ENCODE peak calls at places on chromosomes 2 and 18, in six cellular contexts. E is adrenal gland, B is spleen, Z is lower lobe of right lung, O is PC-3, C is coronary artery. L is an unnamed sample.

GRCh38 chr2:174328309-174329156 is 6.2 kb upstream of the SP9 start:
- DNase-seq in E (no peak), B (no peak), Z (no peak), O (no peak), C (no peak), L (no peak)

GRCh38 chr2:60925994-60926750 is 44.8 kb downstream of the REL start:
- DNase-seq in E (no peak), B (no peak), Z (no peak), O (peak), C (no peak), L (no peak)

GRCh38 chr18:5196253-5197031 is 615 bp downstream of the AKAIN1 start:
- DNase-seq in E (no peak), B (no peak), Z (no peak), O (no peak), C (no peak), L (no peak)

GRCh38 chr2:163247151-163247872 is 408.7 kb upstream of the KCNH7 start:
- DNase-seq in E (no peak), B (no peak), Z (no peak), O (no peak), C (no peak), L (no peak)

GRCh38 chr2:234172066-234172465 is 121.6 kb downstream of the SPP2 start:
- DNase-seq in E (no peak), B (no peak), Z (no peak), O (no peak), C (no peak), L (no peak)

GRCh38 chr2:159200498-159200897 is 86.0 kb downstream of the WDSUB1 start:
- DNase-seq in E (no peak), B (no peak), Z (no peak), O (no peak), C (no peak), L (no peak)

GRCh38 chr2:54767921-54768320 is 44.5 kb downstream of the EML6 start:
- DNase-seq in E (no peak), B (no peak), Z (no peak), O (peak), C (no peak), L (no peak)

GRCh38 chr18:56711706-56712445 is 60.7 kb downstream of the WDR7 start:
- DNase-seq in E (no peak), B (no peak), Z (no peak), O (no peak), C (no peak), L (no peak)

GRCh38 chr18:29176681-29177080 is 999.8 kb upstream of the CDH2 start:
- DNase-seq in E (no peak), B (no peak), Z (no peak), O (no peak), C (no peak), L (no peak)

GRCh38 chr2:219198974-219199373 is 7.6 kb upstream of the ZFAND2B start:
- DNase-seq in E (no peak), B (no peak), Z (no peak), O (peak), C (no peak), L (no peak)

GRCh38 chr2:172995323-172996244 is 80.1 kb upstream of the MAP3K20 start:
- DNase-seq in E (no peak), B (no peak), Z (no peak), O (peak), C (no peak), L (no peak)

GRCh38 chr2:201969938-201970785 is 63.5 kb upstream of the FZD7 start:
- DNase-seq in E (no peak), B (no peak), Z (peak), O (no peak), C (no peak), L (no peak)

GRCh38 chr2:190382851-190383250 is 25.3 kb upstream of the MFSD6 start:
- DNase-seq in E (no peak), B (no peak), Z (no peak), O (peak), C (no peak), L (no peak)

GRCh38 chr2:10064932-10065682 is 15.1 kb downstream of the CYS1 start:
- DNase-seq in E (no peak), B (peak), Z (no peak), O (no peak), C (no peak), L (no peak)

GRCh38 chr2:19900536-19901200 is 1.1 kb downstream of the TTC32 start:
- DNase-seq in E (no peak), B (no peak), Z (no peak), O (peak), C (no peak), L (no peak)

GRCh38 chr2:208015475-208015874 is 9.9 kb downstream of the PLEKHM3 start:
- DNase-seq in E (no peak), B (no peak), Z (no peak), O (peak), C (no peak), L (no peak)

GRCh38 chr2:190528521-190529001 is 6.0 kb downstream of the NEMP2 start:
- DNase-seq in E (no peak), B (no peak), Z (no peak), O (no peak), C (no peak), L (no peak)

GRCh38 chr2:155310589-155310988 is 612.1 kb downstream of the KCNJ3 start:
- DNase-seq in E (no peak), B (no peak), Z (no peak), O (peak), C (no peak), L (no peak)

GRCh38 chr2:77228379-77228778 is 293.8 kb downstream of the LRRTM4 start:
- DNase-seq in E (peak), B (no peak), Z (no peak), O (no peak), C (no peak), L (no peak)

GRCh38 chr18:6158958-6159357 is 255.8 kb downstream of the L3MBTL4 start:
- DNase-seq in E (no peak), B (no peak), Z (no peak), O (no peak), C (no peak), L (no peak)

GRCh38 chr18:57885931-57886330 is 82.8 kb upstream of the ATP8B1 start:
- DNase-seq in E (no peak), B (no peak), Z (no peak), O (peak), C (no peak), L (no peak)

GRCh38 chr2:216242365-216242764 is 129.9 kb downstream of the MARCHF4 start:
- DNase-seq in E (no peak), B (no peak), Z (no peak), O (no peak), C (no peak), L (no peak)

GRCh38 chr18:59884331-59884730 is 15.5 kb upstream of the PMAIP1 start:
- DNase-seq in E (no peak), B (no peak), Z (no peak), O (no peak), C (no peak), L (no peak)

GRCh38 chr2:162232611-162233115 is 10.6 kb downstream of the FAP start:
- DNase-seq in E (no peak), B (no peak), Z (no peak), O (no peak), C (no peak), L (no peak)

GRCh38 chr2:222000326-222000725 is 298.5 kb downstream of the PAX3 start:
- DNase-seq in E (no peak), B (no peak), Z (no peak), O (peak), C (no peak), L (no peak)

GRCh38 chr2:10006248-10007147 is 36.9 kb upstream of the KLF11 start:
- DNase-seq in E (peak), B (peak), Z (peak), O (peak), C (no peak), L (no peak)

GRCh38 chr18:59006461-59007067 is 133.1 kb upstream of the SEC11C start:
- DNase-seq in E (no peak), B (no peak), Z (no peak), O (no peak), C (no peak), L (no peak)

GRCh38 chr18:62715829-62716678 is 713 bp downstream of the PHLPP1 start:
- DNase-seq in E (peak), B (peak), Z (peak), O (peak), C (peak), L (peak)

GRCh38 chr2:209638346-209638745 is 133.3 kb upstream of the UNC80 start:
- DNase-seq in E (no peak), B (no peak), Z (no peak), O (peak), C (no peak), L (no peak)

GRCh38 chr2:57711991-57712390 is 334.6 kb upstream of the VRK2 start:
- DNase-seq in E (no peak), B (no peak), Z (no peak), O (no peak), C (no peak), L (no peak)

GRCh38 chr2:12009323-12009905 is 263.0 kb downstream of the LPIN1 start:
- DNase-seq in E (no peak), B (no peak), Z (no peak), O (no peak), C (no peak), L (no peak)

GRCh38 chr2:59584958-59585357 is 968.5 kb downstream of the BCL11A start:
- DNase-seq in E (no peak), B (no peak), Z (no peak), O (no peak), C (no peak), L (no peak)

GRCh38 chr2:158060862-158061435 is 40.7 kb upstream of the UPP2 start:
- DNase-seq in E (peak), B (no peak), Z (no peak), O (no peak), C (no peak), L (no peak)

GRCh38 chr2:118923371-118923770 is 18.6 kb upstream of the MARCO start:
- DNase-seq in E (no peak), B (no peak), Z (no peak), O (no peak), C (no peak), L (no peak)

GRCh38 chr2:43168016-43168369 is 58.4 kb downstream of the ZFP36L2 start:
- DNase-seq in E (no peak), B (no peak), Z (no peak), O (no peak), C (no peak), L (no peak)
- H3K27ac ChIP-seq in E (peak), B (peak), Z (peak), O (peak), C (no peak), L (no peak)

GRCh38 chr2:109542384-109542783 is 71.4 kb downstream of the SEPTIN10 start:
- DNase-seq in E (no peak), B (no peak), Z (no peak), O (no peak), C (no peak), L (no peak)

GRCh38 chr2:109549016-109549595 is 64.7 kb downstream of the SEPTIN10 start:
- DNase-seq in E (no peak), B (no peak), Z (no peak), O (no peak), C (no peak), L (no peak)

GRCh38 chr2:109545828-109546713 is 67.7 kb downstream of the SEPTIN10 start:
- DNase-seq in E (peak), B (no peak), Z (peak), O (peak), C (no peak), L (peak)

DNA sequence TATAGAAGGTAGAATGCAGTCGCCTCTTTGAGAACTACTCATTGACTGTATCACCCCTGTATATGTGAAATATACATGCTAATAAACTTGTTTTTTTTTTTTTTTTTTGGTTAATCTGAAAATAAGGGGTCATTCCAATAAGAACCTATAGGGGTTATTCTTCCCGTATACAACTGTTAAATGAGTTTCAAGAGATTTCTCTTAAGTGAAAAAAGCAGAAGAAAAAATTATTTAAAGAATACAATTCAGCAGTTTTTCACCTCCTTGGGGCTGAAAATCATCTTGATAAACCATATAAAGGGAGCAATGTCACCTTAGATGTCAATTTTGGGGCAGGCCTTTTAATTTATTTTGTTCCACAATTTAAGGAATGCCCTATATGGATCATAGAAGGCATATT is 66.5 kb downstream of the SEPTIN10 start:
- DNase-seq in E (no peak), B (no peak), Z (no peak), O (no peak), C (no peak), L (no peak)
- TF ChIP-seq CTCF in E (no peak), B (no peak), Z (no peak), O (peak), C (no peak), L (no peak)

DNA sequence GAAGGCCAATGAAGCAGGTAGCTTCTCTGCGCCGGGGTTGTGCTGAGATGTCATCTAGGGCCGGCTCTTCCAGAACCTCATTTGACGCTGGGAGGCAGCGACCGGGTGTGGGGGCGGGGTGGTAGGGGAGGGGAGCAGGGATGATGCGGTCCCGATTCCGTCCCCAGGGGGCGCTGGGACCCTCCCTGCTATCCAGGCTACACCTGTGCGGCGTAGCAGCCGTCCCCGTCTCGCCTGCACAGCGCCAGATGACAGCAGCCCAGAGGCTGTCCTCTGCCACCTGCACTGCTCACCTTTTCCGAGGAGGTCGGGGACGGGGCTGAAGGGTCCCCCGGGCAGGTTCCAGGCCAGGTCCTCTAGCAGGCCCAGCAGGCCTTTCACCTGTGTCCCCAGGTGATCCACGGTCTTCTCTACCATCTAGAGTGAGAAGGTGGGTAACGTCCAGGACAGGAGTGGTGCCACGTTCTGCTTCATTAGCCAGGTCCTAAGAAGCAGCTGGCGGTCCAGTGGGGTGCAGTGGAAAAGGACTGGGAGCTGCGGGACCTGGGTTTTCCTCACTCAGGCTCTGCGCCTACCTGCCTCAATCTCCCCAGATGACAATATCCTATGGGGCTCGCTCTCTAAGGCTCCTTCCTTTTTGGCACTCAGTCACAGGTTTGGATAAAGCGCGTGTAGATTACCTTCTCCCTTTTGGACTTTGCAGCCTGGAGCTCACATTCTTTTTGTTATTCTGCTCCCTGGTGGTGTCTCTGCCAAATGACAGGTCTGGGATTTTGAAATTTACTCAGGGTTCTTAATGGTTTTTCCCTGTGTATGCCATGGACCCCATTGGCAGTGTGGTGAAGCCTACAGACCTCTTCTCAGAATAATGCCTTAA is 56.0 kb upstream of the RAB6C start:
- DNase-seq in E (peak), B (no peak), Z (no peak), O (peak), C (no peak), L (no peak)
- H3K27ac ChIP-seq in E (no peak), B (no peak), Z (no peak), O (no peak), C (no peak), L (no peak)

GRCh38 chr2:29213871-29214341 is 98.7 kb downstream of the CLIP4 start:
- DNase-seq in E (no peak), B (peak), Z (no peak), O (peak), C (peak), L (no peak)

GRCh38 chr2:29215073-29215472 is 99.9 kb downstream of the CLIP4 start:
- DNase-seq in E (no peak), B (peak), Z (no peak), O (no peak), C (peak), L (no peak)

GRCh38 chr2:29209551-29209950 is 94.3 kb downstream of the CLIP4 start:
- DNase-seq in E (no peak), B (peak), Z (no peak), O (peak), C (no peak), L (no peak)

GRCh38 chr2:29215739-29216608 is 100.8 kb downstream of the CLIP4 start:
- DNase-seq in E (no peak), B (peak), Z (no peak), O (no peak), C (peak), L (no peak)

DNA sequence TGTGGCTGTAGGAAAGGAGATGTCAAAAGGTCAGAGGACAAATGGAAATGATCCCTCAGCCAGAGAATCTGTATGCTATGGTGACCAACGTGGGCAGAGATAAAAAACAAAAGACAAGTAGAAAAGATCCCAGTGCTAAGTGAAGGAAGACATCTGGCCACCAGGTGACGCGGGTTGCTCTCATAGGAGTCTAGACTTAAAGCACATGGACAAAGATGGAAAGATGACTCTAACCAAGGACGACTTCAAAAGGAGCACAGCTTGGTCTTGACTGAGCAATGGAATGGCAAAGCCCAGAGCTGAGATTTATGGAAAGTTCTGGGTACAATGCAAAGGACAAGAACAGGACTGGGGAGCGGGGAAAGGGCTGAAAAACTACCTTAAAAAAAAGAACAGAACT is 96.8 kb downstream of the CLIP4 start:
- DNase-seq in E (no peak), B (peak), Z (no peak), O (no peak), C (peak), L (no peak)
- TF ChIP-seq CTCF in E (no peak), B (no peak), Z (no peak), O (no peak), C (no peak), L (no peak)

DNA sequence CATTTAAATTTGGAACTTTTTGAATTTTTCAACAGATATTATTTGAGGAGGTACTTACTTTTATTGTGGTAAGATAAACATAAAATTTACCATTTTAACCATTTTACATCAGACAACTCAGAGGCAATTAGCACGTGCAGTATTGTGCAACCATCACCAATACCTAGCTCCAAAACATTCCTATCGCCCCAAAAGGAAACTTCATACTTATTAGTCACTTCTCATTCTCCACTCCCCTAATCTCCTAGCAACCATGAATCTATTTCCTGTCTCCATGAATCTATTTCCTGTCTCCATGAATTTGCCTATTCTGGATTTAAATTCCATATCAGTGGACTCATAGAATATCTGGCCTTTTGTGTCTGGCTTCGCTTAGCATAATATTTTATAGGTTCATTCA is 69.9 kb upstream of the FAM136A start:
- DNase-seq in E (no peak), B (no peak), Z (no peak), O (peak), C (no peak), L (no peak)
- H3K27ac ChIP-seq in E (no peak), B (no peak), Z (no peak), O (peak), C (no peak), L (no peak)

GRCh38 chr2:231110551-231110950 is 14.3 kb downstream of the HTR2B start:
- DNase-seq in E (no peak), B (no peak), Z (no peak), O (peak), C (no peak), L (no peak)
- TF ChIP-seq CTCF in E (peak), B (no peak), Z (no peak), O (peak), C (no peak), L (peak)

DNA sequence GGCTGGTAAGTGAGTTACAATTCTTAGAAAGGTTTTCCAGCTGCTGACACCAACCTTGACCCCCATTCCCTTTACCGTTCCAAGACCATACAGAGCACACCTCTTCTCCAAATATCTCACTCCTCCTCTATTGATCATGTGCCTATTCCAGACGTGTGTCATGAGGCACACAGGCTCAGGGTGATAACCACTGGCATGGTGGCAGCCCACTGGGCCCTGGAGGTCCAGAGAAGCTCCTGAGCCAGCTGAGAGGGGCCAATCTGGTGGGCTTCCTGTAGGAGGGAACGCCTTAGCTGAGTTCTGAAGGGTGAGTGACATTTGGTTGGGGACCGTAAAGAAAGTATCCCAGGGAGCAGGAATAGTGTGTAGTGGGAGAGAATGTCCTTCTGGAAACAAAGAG is 28.3 kb downstream of the ZAP70 start:
- DNase-seq in E (no peak), B (no peak), Z (no peak), O (no peak), C (no peak), L (no peak)
- H3K27ac ChIP-seq in E (no peak), B (no peak), Z (no peak), O (no peak), C (no peak), L (no peak)

DNA sequence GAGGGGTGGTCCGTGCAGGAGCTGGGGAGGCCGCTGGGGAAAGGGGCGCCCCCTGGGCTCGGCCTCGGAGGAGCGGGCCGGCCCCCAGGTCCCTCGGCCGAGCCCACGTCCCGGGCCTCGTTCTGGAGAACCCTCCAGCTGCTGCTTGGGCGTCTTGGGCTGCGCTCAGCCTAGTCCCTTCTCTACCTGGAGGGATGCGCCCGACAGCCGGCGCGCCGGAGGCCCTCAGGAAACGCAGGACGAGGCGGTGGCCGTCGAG is 293 bp upstream of the D2HGDH start:
- DNase-seq in E (no peak), B (no peak), Z (no peak), O (no peak), C (no peak), L (no peak)
- TF ChIP-seq CTCF in E (no peak), B (no peak), Z (no peak), O (peak), C (no peak), L (no peak)

GRCh38 chr18:9109523-9109922 is 7.0 kb downstream of the NDUFV2 start:
- DNase-seq in E (no peak), B (no peak), Z (no peak), O (no peak), C (no peak), L (no peak)
- H3K27ac ChIP-seq in E (peak), B (peak), Z (no peak), O (no peak), C (peak), L (peak)

L was measured in psoas muscle.